ENCODE peak calls at places on chromosomes 5 and 9, in four cellular contexts. C, L, Q and B are unnamed samples.

GRCh38 chr9:81776834-81777233 is 87.5 kb upstream of the TLE1 start:
- DNase-seq in L (no peak), C (no peak), Q (no peak), B (no peak)

GRCh38 chr5:124420952-124421351 is 325.5 kb downstream of the ZNF608 start:
- DNase-seq in C (no peak), Q (no peak), L (no peak), B (no peak)

GRCh38 chr5:3394046-3394597 is 201.5 kb upstream of the IRX1 start:
- DNase-seq in Q (no peak), L (no peak), C (no peak), B (no peak)

GRCh38 chr9:18394847-18395355 is 79.1 kb upstream of the ADAMTSL1 start:
- DNase-seq in L (no peak), Q (no peak), C (no peak), B (no peak)

GRCh38 chr9:2234371-2234893 is 219.3 kb downstream of the SMARCA2 start:
- DNase-seq in Q (peak), L (no peak), C (no peak), B (no peak)

GRCh38 chr5:143054480-143054941 is 284.3 kb downstream of the ARHGAP26 start:
- DNase-seq in Q (no peak), L (no peak), C (peak), B (no peak)

GRCh38 chr9:2722715-2723114 is 5.4 kb downstream of the KCNV2 start:
- DNase-seq in L (no peak), Q (peak), C (peak), B (peak)

GRCh38 chr5:16749626-16750025 is 132.8 kb upstream of the RETREG1 start:
- DNase-seq in L (no peak), C (no peak), Q (no peak), B (no peak)

GRCh38 chr5:141875795-141876627 is 2.2 kb downstream of the PCDH1 start:
- DNase-seq in Q (peak), L (no peak), C (no peak), B (peak)

GRCh38 chr5:1431021-1431811 is 14.0 kb downstream of the SLC6A3 start:
- DNase-seq in L (no peak), Q (no peak), C (no peak), B (no peak)

GRCh38 chr9:107337676-107338590 is 54.9 kb downstream of the RAD23B start:
- DNase-seq in L (no peak), C (no peak), Q (no peak), B (no peak)

GRCh38 chr5:1467341-1468246 is 22.4 kb upstream of the SLC6A3 start:
- DNase-seq in L (no peak), Q (no peak), C (no peak), B (no peak)

GRCh38 chr9:126206099-126206498 is 120.5 kb upstream of the MVB12B start:
- DNase-seq in L (no peak), C (no peak), Q (no peak), B (no peak)

GRCh38 chr9:16871358-16872151 is 1.1 kb upstream of the BNC2 start:
- DNase-seq in Q (peak), L (peak), C (peak), B (peak)

GRCh38 chr5:137118629-137119028 is 380.5 kb downstream of the SPOCK1 start:
- DNase-seq in Q (no peak), C (no peak), L (no peak), B (no peak)

GRCh38 chr9:84754896-84755295 is 85.4 kb downstream of the NTRK2 start:
- DNase-seq in Q (no peak), L (no peak), C (peak), B (no peak)

GRCh38 chr9:130732793-130733221 is 39.2 kb downstream of the EXOSC2 start:
- DNase-seq in Q (no peak), C (no peak), L (no peak), B (no peak)

GRCh38 chr5:74016373-74016772 is 390.4 kb downstream of the ARHGEF28 start:
- DNase-seq in L (no peak), Q (no peak), C (no peak), B (no peak)

GRCh38 chr5:131328536-131329186 is 64.8 kb downstream of the CDC42SE2 start:
- DNase-seq in L (peak), Q (peak), C (peak), B (peak)

GRCh38 chr9:87714819-87715218 is 11.1 kb upstream of the CTSL start:
- DNase-seq in L (peak), C (peak), Q (peak), B (peak)

GRCh38 chr5:52861368-52861767 is 73.7 kb downstream of the ITGA1 start:
- DNase-seq in C (no peak), L (no peak), Q (peak), B (peak)

GRCh38 chr5:149434162-149435014 is 55.3 kb upstream of the IL17B start:
- DNase-seq in Q (no peak), L (peak), C (peak), B (peak)

GRCh38 chr5:31161772-31162171 is 31.7 kb upstream of the CDH6 start:
- DNase-seq in Q (no peak), C (peak), L (no peak), B (no peak)

GRCh38 chr5:61245486-61245885 is 83.2 kb upstream of the SMIM15 start:
- DNase-seq in C (peak), L (no peak), Q (peak), B (no peak)

GRCh38 chr5:15579193-15579990 is 79.4 kb downstream of the FBXL7 start:
- DNase-seq in L (no peak), C (no peak), Q (no peak), B (no peak)

GRCh38 chr5:149128023-149128875 is 13.0 kb upstream of the ABLIM3 start:
- DNase-seq in C (no peak), L (peak), Q (no peak), B (peak)

GRCh38 chr9:93207860-93208734 is 24.2 kb downstream of the WNK2 start:
- DNase-seq in Q (no peak), L (no peak), C (no peak), B (no peak)

GRCh38 chr9:128917151-128917849 is 3.5 kb upstream of the PHYHD1 start:
- DNase-seq in Q (no peak), L (no peak), C (peak), B (peak)

GRCh38 chr9:14212116-14212515 is 101.8 kb downstream of the NFIB start:
- DNase-seq in L (no peak), Q (peak), C (peak), B (peak)

GRCh38 chr9:133121200-133122166 is at the start of gene RALGDS:
- DNase-seq in Q (peak), L (peak), C (peak), B (peak)

GRCh38 chr9:137422668-137423000 is 328 bp downstream of the EXD3 start:
- DNase-seq in L (no peak), C (no peak), Q (peak), B (no peak)

GRCh38 chr5:105508519-105508918 is 1945.9 kb upstream of the NUDT12 start:
- DNase-seq in L (no peak), C (peak), Q (no peak), B (no peak)

GRCh38 chr5:105501315-105501714 is 1938.7 kb upstream of the NUDT12 start:
- DNase-seq in C (no peak), L (no peak), Q (no peak), B (no peak)

GRCh38 chr5:105503950-105504349 is 1941.4 kb upstream of the NUDT12 start:
- DNase-seq in L (no peak), C (peak), Q (peak), B (no peak)

DNA sequence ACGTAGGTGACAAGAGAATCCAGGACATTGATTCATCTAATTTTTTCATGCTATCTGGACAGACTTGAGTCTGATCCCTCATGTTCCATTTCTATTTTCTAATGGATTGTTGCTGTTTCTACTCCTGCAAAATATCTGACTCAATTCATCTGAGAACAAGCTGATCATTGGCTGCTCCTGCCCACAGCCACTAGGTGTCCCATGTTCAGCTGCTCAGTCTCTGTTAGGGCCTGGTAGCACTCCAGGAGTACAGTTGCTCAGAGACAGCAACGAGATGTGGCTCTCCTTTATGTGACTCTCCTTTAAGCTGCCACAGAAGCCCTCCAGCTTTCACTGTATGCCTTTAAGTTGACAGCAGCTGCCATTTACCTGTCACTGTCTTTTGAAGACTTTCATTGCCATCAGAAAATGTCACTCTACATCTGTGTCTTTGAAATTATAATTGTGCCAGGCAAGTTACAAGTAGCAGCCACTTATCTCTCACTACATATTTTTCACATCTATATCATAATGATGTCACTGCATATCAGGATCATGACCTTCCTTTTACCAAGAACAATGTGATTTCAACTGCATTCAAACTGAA is 1944.2 kb upstream of the NUDT12 start:
- DNase-seq in C (no peak), Q (no peak), L (no peak), B (no peak)
- TF ChIP-seq CTCF in C (peak), Q (peak), L (no peak), B (peak)

GRCh38 chr5:123007292-123007691 is 29.2 kb downstream of the PPIC start:
- DNase-seq in Q (no peak), L (no peak), C (peak), B (no peak)

GRCh38 chr5:123001801-123002200 is 34.7 kb downstream of the PPIC start:
- DNase-seq in Q (no peak), L (no peak), C (no peak), B (no peak)

GRCh38 chr5:123012321-123012720 is 24.2 kb downstream of the PPIC start:
- DNase-seq in C (no peak), L (no peak), Q (no peak), B (no peak)

GRCh38 chr5:123007771-123008170 is 28.8 kb downstream of the PPIC start:
- DNase-seq in L (no peak), C (no peak), Q (no peak), B (no peak)
- H3K27ac ChIP-seq in L (no peak), C (no peak), Q (no peak), B (no peak)

GRCh38 chr5:180525363-180525762 is 31.2 kb downstream of the CNOT6 start:
- DNase-seq in C (no peak), Q (no peak), L (no peak), B (no peak)
- TF ChIP-seq CTCF in C (no peak), Q (no peak), L (no peak), B (no peak)

DNA sequence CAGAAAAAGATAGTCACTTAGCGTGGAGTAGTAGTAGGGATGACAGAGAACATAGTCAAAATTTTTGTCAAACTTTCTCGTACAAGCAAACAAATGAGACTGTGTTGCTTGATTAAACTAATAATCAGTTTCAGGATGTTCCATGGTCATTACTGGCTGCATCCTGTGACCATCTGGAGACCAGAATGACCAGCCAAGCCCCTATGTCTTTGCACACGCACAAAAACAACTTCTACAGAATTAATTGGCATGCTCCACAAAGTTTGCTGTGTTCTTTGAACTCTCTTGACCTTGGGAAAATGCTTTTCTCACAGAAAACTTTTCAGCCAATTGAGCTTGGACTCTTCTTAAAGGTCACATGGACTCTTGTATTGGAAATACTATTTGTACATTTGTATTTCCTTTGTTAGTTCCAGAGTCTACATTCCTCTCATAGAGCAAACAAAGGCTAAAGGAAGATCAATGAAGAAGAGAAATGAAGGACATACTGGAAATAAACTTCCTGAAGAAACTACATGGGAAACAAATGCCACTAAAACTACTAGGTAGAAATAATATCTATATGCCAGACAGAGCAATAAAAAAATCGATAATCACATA is 147.8 kb downstream of the ARRDC3 start:
- DNase-seq in L (no peak), Q (no peak), C (no peak), B (no peak)
- H3K27ac ChIP-seq in L (no peak), Q (no peak), C (no peak), B (no peak)